ENCODE peak calls at places on chromosomes 12 and 14, in five cellular contexts. One of them, this sample, is unnamed. For H3K4me1, H3K36me3 and H3K9me3, the result is how much of the 10 kb centered on the place peaks cover.

GRCh38 chr12:4421590-4422031 is 24.0 kb downstream of the FGF6 start:
- DNase-seq in CD8-positive, alpha-beta memory T cell: no peak
- DNase-seq in DND-41: peak
- DNase-seq in tibial artery: no peak
- DNase-seq in esophagus squamous epithelium: no peak
- DNase-seq in this sample: no peak

GRCh38 chr12:116773276-116773731 is 35.2 kb downstream of the RNFT2 start:
- DNase-seq in DND-41: no peak
- DNase-seq in tibial artery: no peak
- DNase-seq in CD8-positive, alpha-beta memory T cell: no peak
- DNase-seq in esophagus squamous epithelium: no peak
- DNase-seq in this sample: no peak

GRCh38 chr14:92325835-92326234 is 2.9 kb downstream of the SLC24A4 start:
- DNase-seq in tibial artery: no peak
- DNase-seq in esophagus squamous epithelium: no peak
- DNase-seq in CD8-positive, alpha-beta memory T cell: no peak
- DNase-seq in DND-41: no peak
- DNase-seq in this sample: no peak

GRCh38 chr14:99757331-99758070 is 35.7 kb upstream of the EML1 start:
- DNase-seq in CD8-positive, alpha-beta memory T cell: no peak
- DNase-seq in tibial artery: peak
- DNase-seq in DND-41: no peak
- DNase-seq in esophagus squamous epithelium: no peak
- DNase-seq in this sample: no peak

GRCh38 chr12:132771126-132771838 is 9.7 kb upstream of the ANKLE2 start:
- DNase-seq in DND-41: no peak
- DNase-seq in CD8-positive, alpha-beta memory T cell: peak
- DNase-seq in esophagus squamous epithelium: no peak
- DNase-seq in tibial artery: no peak
- DNase-seq in this sample: no peak

GRCh38 chr14:99820702-99821331 is 27.6 kb downstream of the EML1 start:
- DNase-seq in CD8-positive, alpha-beta memory T cell: no peak
- DNase-seq in DND-41: no peak
- DNase-seq in esophagus squamous epithelium: no peak
- DNase-seq in tibial artery: no peak
- DNase-seq in this sample: no peak

GRCh38 chr12:77609016-77609415 is 221.7 kb upstream of the NAV3 start:
- DNase-seq in tibial artery: no peak
- DNase-seq in CD8-positive, alpha-beta memory T cell: no peak
- DNase-seq in esophagus squamous epithelium: no peak
- DNase-seq in DND-41: no peak
- DNase-seq in this sample: no peak

GRCh38 chr12:16076553-16076952 is 165.4 kb downstream of the DERA start:
- DNase-seq in esophagus squamous epithelium: no peak
- DNase-seq in tibial artery: no peak
- DNase-seq in CD8-positive, alpha-beta memory T cell: no peak
- DNase-seq in DND-41: no peak
- DNase-seq in this sample: no peak

GRCh38 chr14:56590535-56590951 is 10.9 kb downstream of the TMEM260 start:
- DNase-seq in CD8-positive, alpha-beta memory T cell: no peak
- DNase-seq in esophagus squamous epithelium: no peak
- DNase-seq in tibial artery: no peak
- DNase-seq in DND-41: no peak
- DNase-seq in this sample: no peak

GRCh38 chr14:77804592-77804991 is 4.7 kb downstream of the ADCK1 start:
- DNase-seq in tibial artery: no peak
- DNase-seq in DND-41: no peak
- DNase-seq in esophagus squamous epithelium: no peak
- DNase-seq in CD8-positive, alpha-beta memory T cell: no peak
- DNase-seq in this sample: no peak

GRCh38 chr12:105840384-105840783 is 298.4 kb downstream of the NUAK1 start:
- DNase-seq in DND-41: no peak
- DNase-seq in CD8-positive, alpha-beta memory T cell: no peak
- DNase-seq in tibial artery: no peak
- DNase-seq in esophagus squamous epithelium: no peak
- DNase-seq in this sample: no peak

GRCh38 chr14:24851837-24852236 is 198.1 kb downstream of the STXBP6 start:
- DNase-seq in CD8-positive, alpha-beta memory T cell: no peak
- DNase-seq in tibial artery: no peak
- DNase-seq in DND-41: no peak
- DNase-seq in esophagus squamous epithelium: no peak
- DNase-seq in this sample: no peak

GRCh38 chr14:85960781-85961180 is 430.8 kb downstream of the FLRT2 start:
- DNase-seq in tibial artery: no peak
- DNase-seq in DND-41: no peak
- DNase-seq in CD8-positive, alpha-beta memory T cell: no peak
- DNase-seq in esophagus squamous epithelium: no peak
- DNase-seq in this sample: no peak

GRCh38 chr12:12506541-12506940 is 56.1 kb downstream of the DUSP16 start:
- DNase-seq in esophagus squamous epithelium: no peak
- DNase-seq in tibial artery: no peak
- DNase-seq in CD8-positive, alpha-beta memory T cell: no peak
- DNase-seq in DND-41: no peak
- DNase-seq in this sample: no peak

GRCh38 chr12:130026608-130027176 is 122.9 kb upstream of the TMEM132D start:
- DNase-seq in CD8-positive, alpha-beta memory T cell: no peak
- DNase-seq in esophagus squamous epithelium: no peak
- DNase-seq in tibial artery: no peak
- DNase-seq in DND-41: peak
- DNase-seq in this sample: no peak

GRCh38 chr14:89983375-89983774 is 27.6 kb downstream of the TDP1 start:
- DNase-seq in esophagus squamous epithelium: no peak
- DNase-seq in tibial artery: no peak
- DNase-seq in CD8-positive, alpha-beta memory T cell: no peak
- DNase-seq in DND-41: no peak
- DNase-seq in this sample: no peak

GRCh38 chr14:39431416-39432178 is 636 bp downstream of the FBXO33 start:
- DNase-seq in DND-41: peak
- DNase-seq in tibial artery: peak
- DNase-seq in esophagus squamous epithelium: no peak
- DNase-seq in CD8-positive, alpha-beta memory T cell: peak
- DNase-seq in this sample: peak

GRCh38 chr12:127998936-127999467 is 268.0 kb upstream of the TMEM132C start:
- DNase-seq in esophagus squamous epithelium: no peak
- DNase-seq in DND-41: no peak
- DNase-seq in CD8-positive, alpha-beta memory T cell: no peak
- DNase-seq in tibial artery: no peak
- DNase-seq in this sample: no peak

GRCh38 chr14:89616425-89617141 is 199.6 kb upstream of the FOXN3 start:
- DNase-seq in CD8-positive, alpha-beta memory T cell: peak
- DNase-seq in esophagus squamous epithelium: no peak
- DNase-seq in DND-41: peak
- DNase-seq in tibial artery: no peak
- DNase-seq in this sample: no peak

GRCh38 chr14:56754966-56755365 is 55.3 kb downstream of the OTX2 start:
- DNase-seq in CD8-positive, alpha-beta memory T cell: no peak
- DNase-seq in DND-41: no peak
- DNase-seq in tibial artery: no peak
- DNase-seq in esophagus squamous epithelium: no peak
- DNase-seq in this sample: no peak

GRCh38 chr14:50045039-50045711 is 71.2 kb downstream of the VCPKMT start:
- DNase-seq in CD8-positive, alpha-beta memory T cell: peak
- DNase-seq in tibial artery: peak
- DNase-seq in DND-41: peak
- DNase-seq in esophagus squamous epithelium: peak
- DNase-seq in this sample: peak

GRCh38 chr14:34699873-34700621 is 14.3 kb downstream of the CFL2 start:
- DNase-seq in CD8-positive, alpha-beta memory T cell: no peak
- DNase-seq in DND-41: no peak
- DNase-seq in esophagus squamous epithelium: no peak
- DNase-seq in tibial artery: no peak
- DNase-seq in this sample: no peak

GRCh38 chr12:52924764-52925716 is 20.2 kb upstream of the KRT8 start:
- DNase-seq in CD8-positive, alpha-beta memory T cell: no peak
- DNase-seq in esophagus squamous epithelium: no peak
- DNase-seq in DND-41: no peak
- DNase-seq in tibial artery: no peak
- DNase-seq in this sample: no peak

GRCh38 chr12:10673660-10674384 is at the start of gene STYK1:
- DNase-seq in esophagus squamous epithelium: no peak
- DNase-seq in DND-41: peak
- DNase-seq in CD8-positive, alpha-beta memory T cell: peak
- DNase-seq in tibial artery: peak
- DNase-seq in this sample: peak

GRCh38 chr12:112408621-112409020 is 784 bp downstream of the RPL6 start:
- DNase-seq in esophagus squamous epithelium: no peak
- DNase-seq in DND-41: no peak
- DNase-seq in CD8-positive, alpha-beta memory T cell: no peak
- DNase-seq in tibial artery: no peak
- DNase-seq in this sample: no peak

GRCh38 chr12:57993030-57993429 is 51.7 kb downstream of the ATP23 start:
- DNase-seq in DND-41: no peak
- DNase-seq in esophagus squamous epithelium: no peak
- DNase-seq in tibial artery: no peak
- DNase-seq in CD8-positive, alpha-beta memory T cell: no peak
- DNase-seq in this sample: no peak

GRCh38 chr14:50308363-50308762 is 3.7 kb downstream of the L2HGDH start:
- DNase-seq in tibial artery: no peak
- DNase-seq in DND-41: no peak
- DNase-seq in esophagus squamous epithelium: no peak
- DNase-seq in CD8-positive, alpha-beta memory T cell: no peak
- DNase-seq in this sample: no peak

GRCh38 chr14:68782091-68782981 is 10.5 kb downstream of the ZFP36L1 start:
- DNase-seq in esophagus squamous epithelium: no peak
- DNase-seq in CD8-positive, alpha-beta memory T cell: no peak
- DNase-seq in tibial artery: peak
- DNase-seq in DND-41: peak
- DNase-seq in this sample: no peak

GRCh38 chr14:65261946-65262345 is 150.6 kb upstream of the FUT8 start:
- DNase-seq in tibial artery: no peak
- DNase-seq in DND-41: no peak
- DNase-seq in CD8-positive, alpha-beta memory T cell: no peak
- DNase-seq in esophagus squamous epithelium: no peak
- DNase-seq in this sample: no peak

GRCh38 chr14:69259531-69260245 is at the start of gene GALNT16:
- DNase-seq in tibial artery: no peak
- DNase-seq in esophagus squamous epithelium: no peak
- DNase-seq in CD8-positive, alpha-beta memory T cell: no peak
- DNase-seq in DND-41: no peak
- DNase-seq in this sample: no peak

GRCh38 chr12:129312048-129312447 is 458.8 kb downstream of the GLT1D1 start:
- DNase-seq in DND-41: peak
- DNase-seq in CD8-positive, alpha-beta memory T cell: no peak
- DNase-seq in tibial artery: no peak
- DNase-seq in esophagus squamous epithelium: no peak
- DNase-seq in this sample: no peak

GRCh38 chr14:81219821-81220487 is 805 bp downstream of the GTF2A1 start:
- DNase-seq in tibial artery: peak
- DNase-seq in CD8-positive, alpha-beta memory T cell: peak
- DNase-seq in esophagus squamous epithelium: no peak
- DNase-seq in DND-41: peak
- DNase-seq in this sample: peak

GRCh38 chr14:105013150-105013787 is 7.6 kb downstream of the CDCA4 start:
- DNase-seq in tibial artery: no peak
- DNase-seq in CD8-positive, alpha-beta memory T cell: no peak
- DNase-seq in DND-41: no peak
- DNase-seq in esophagus squamous epithelium: no peak
- DNase-seq in this sample: no peak
- H3K4me1 ChIP-seq in tibial artery: under half
- H3K4me1 ChIP-seq in CD8-positive, alpha-beta memory T cell: under half
- H3K4me1 ChIP-seq in DND-41: under half
- H3K4me1 ChIP-seq in esophagus squamous epithelium: under half
- H3K4me1 ChIP-seq in this sample: under half

GRCh38 chr12:67323007-67323406 is 53.8 kb downstream of the CAND1 start:
- DNase-seq in esophagus squamous epithelium: no peak
- DNase-seq in CD8-positive, alpha-beta memory T cell: no peak
- DNase-seq in tibial artery: no peak
- DNase-seq in DND-41: no peak
- DNase-seq in this sample: no peak
- H3K36me3 ChIP-seq in esophagus squamous epithelium: under half
- H3K36me3 ChIP-seq in CD8-positive, alpha-beta memory T cell: under half
- H3K36me3 ChIP-seq in tibial artery: under half
- H3K36me3 ChIP-seq in DND-41: under half
- H3K36me3 ChIP-seq in this sample: under half

DNA sequence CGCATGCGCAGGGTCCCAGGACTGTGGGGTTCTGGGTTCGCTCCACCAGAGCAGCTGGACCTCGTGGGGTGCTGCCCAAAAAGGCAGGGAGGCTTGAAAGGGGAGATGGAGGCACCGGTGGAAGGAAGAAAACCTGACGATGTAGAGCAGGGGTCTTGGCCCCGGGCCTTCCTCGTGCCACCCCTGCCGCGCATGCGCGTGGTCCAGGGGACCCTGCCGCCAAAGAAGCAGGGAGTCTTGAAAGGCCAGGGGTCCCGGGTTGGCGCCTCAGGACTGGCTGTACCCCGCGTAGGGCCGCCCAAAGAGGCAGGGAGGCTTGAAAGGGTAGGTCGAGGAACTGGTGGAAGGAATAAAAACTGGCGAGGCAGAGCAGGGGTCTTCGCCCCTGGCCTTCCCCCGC is 321.0 kb downstream of the ALG10 start:
- DNase-seq in DND-41: no peak
- DNase-seq in CD8-positive, alpha-beta memory T cell: no peak
- DNase-seq in tibial artery: no peak
- DNase-seq in esophagus squamous epithelium: no peak
- DNase-seq in this sample: no peak
- H3K9me3 ChIP-seq in DND-41: half or more
- H3K9me3 ChIP-seq in CD8-positive, alpha-beta memory T cell: under half
- H3K9me3 ChIP-seq in tibial artery: under half
- H3K9me3 ChIP-seq in esophagus squamous epithelium: half or more
- H3K9me3 ChIP-seq in this sample: under half

GRCh38 chr12:14387472-14387871 is 22.0 kb downstream of the ATF7IP start:
- DNase-seq in DND-41: no peak
- DNase-seq in CD8-positive, alpha-beta memory T cell: no peak
- DNase-seq in tibial artery: no peak
- DNase-seq in esophagus squamous epithelium: no peak
- DNase-seq in this sample: no peak

GRCh38 chr12:14393736-14394135 is 28.3 kb downstream of the ATF7IP start:
- DNase-seq in tibial artery: no peak
- DNase-seq in CD8-positive, alpha-beta memory T cell: no peak
- DNase-seq in DND-41: no peak
- DNase-seq in esophagus squamous epithelium: no peak
- DNase-seq in this sample: no peak

GRCh38 chr12:14394317-14395058 is 29.0 kb downstream of the ATF7IP start:
- DNase-seq in CD8-positive, alpha-beta memory T cell: no peak
- DNase-seq in esophagus squamous epithelium: no peak
- DNase-seq in DND-41: peak
- DNase-seq in tibial artery: peak
- DNase-seq in this sample: no peak

GRCh38 chr12:14390449-14390848 is 25.0 kb downstream of the ATF7IP start:
- DNase-seq in CD8-positive, alpha-beta memory T cell: no peak
- DNase-seq in esophagus squamous epithelium: no peak
- DNase-seq in DND-41: no peak
- DNase-seq in tibial artery: no peak
- DNase-seq in this sample: no peak

GRCh38 chr12:14390885-14391530 is 25.5 kb downstream of the ATF7IP start:
- DNase-seq in CD8-positive, alpha-beta memory T cell: no peak
- DNase-seq in esophagus squamous epithelium: no peak
- DNase-seq in DND-41: no peak
- DNase-seq in tibial artery: no peak
- DNase-seq in this sample: no peak
- H3K4me1 ChIP-seq in CD8-positive, alpha-beta memory T cell: half or more
- H3K4me1 ChIP-seq in esophagus squamous epithelium: under half
- H3K4me1 ChIP-seq in DND-41: half or more
- H3K4me1 ChIP-seq in tibial artery: half or more
- H3K4me1 ChIP-seq in this sample: under half